ENCODE peak calls at places on chromosome 19, in nine cellular contexts. R is CD8-positive, alpha-beta T cell; V is effector memory CD4-positive, alpha-beta T cell; U is transverse colon; K is left lung; B is upper lobe of right lung; G is naive thymus-derived CD4-positive, alpha-beta T cell; N is cardiac muscle cell; Q is neuronal stem cell. D is an unnamed sample.

GRCh38 chr19:3389876-3390361 is 23.5 kb downstream of the NFIC start:
- DNase-seq in R (no peak), V (no peak), U (no peak), K (no peak), B (no peak), G (no peak), N (peak; percentile 67), Q (no peak), D (no peak)

GRCh38 chr19:29923653-29924052 is 18.4 kb upstream of the URI1 start:
- DNase-seq in R (no peak), V (no peak), U (no peak), K (no peak), B (no peak), G (no peak), N (no peak), Q (no peak), D (no peak)

GRCh38 chr19:46828484-46828883 is 22.2 kb downstream of the AP2S1 start:
- DNase-seq in R (no peak), V (no peak), U (no peak), K (no peak), B (no peak), G (no peak), N (no peak), Q (no peak), D (no peak)

GRCh38 chr19:2138061-2138728 is 13.2 kb downstream of the AP3D1 start:
- DNase-seq in R (no peak), V (no peak), U (no peak), K (no peak), B (no peak), G (no peak), N (no peak), Q (no peak), D (no peak)

GRCh38 chr19:1266116-1266817 is 2.9 kb upstream of the CIRBP start:
- DNase-seq in R (peak; percentile 86), V (peak; percentile 82), U (peak; percentile 95), K (peak; percentile 99), B (peak; percentile 96), G (peak; percentile 70), N (peak; percentile 88), Q (peak; percentile 92), D (peak; percentile 82)

GRCh38 chr19:46761418-46761831 is 15.2 kb upstream of the STRN4 start:
- DNase-seq in R (no peak), V (no peak), U (no peak), K (no peak), B (no peak), G (no peak), N (no peak), Q (no peak), D (no peak)

GRCh38 chr19:15412832-15413231 is 6.0 kb downstream of the AKAP8L start:
- DNase-seq in R (no peak), V (no peak), U (no peak), K (no peak), B (no peak), G (no peak), N (no peak), Q (no peak), D (no peak)

GRCh38 chr19:5563941-5564612 is 3.7 kb downstream of the TINCR start:
- DNase-seq in R (no peak), V (no peak), U (no peak), K (no peak), B (no peak), G (no peak), N (no peak), Q (no peak), D (no peak)

GRCh38 chr19:36847968-36848367 is 2.7 kb upstream of the ZNF345 start:
- DNase-seq in R (no peak), V (no peak), U (no peak), K (no peak), B (no peak), G (no peak), N (no peak), Q (no peak), D (no peak)

GRCh38 chr19:53394522-53394973 is 401 bp upstream of the ZNF765 start:
- DNase-seq in R (peak; percentile 5), V (no peak), U (peak; percentile 28), K (peak; percentile 84), B (peak; percentile 68), G (no peak), N (peak; percentile 60), Q (no peak), D (no peak)

GRCh38 chr19:3443840-3444694 is 36.3 kb downstream of the SMIM24 start:
- DNase-seq in R (no peak), V (no peak), U (no peak), K (peak; percentile 71), B (no peak), G (no peak), N (peak; percentile 40), Q (peak; percentile 89), D (no peak)

GRCh38 chr19:49073514-49074378 is 1.2 kb upstream of the KCNA7 start:
- DNase-seq in R (no peak), V (no peak), U (no peak), K (no peak), B (no peak), G (no peak), N (peak; percentile 81), Q (no peak), D (no peak)

GRCh38 chr19:6718741-6719539 is 1.5 kb downstream of the C3 start:
- DNase-seq in R (no peak), V (peak; percentile 22), U (no peak), K (peak; percentile 81), B (peak; percentile 88), G (peak; percentile 10), N (peak; percentile 9), Q (no peak), D (no peak)

GRCh38 chr19:45597425-45598111 is 4.4 kb downstream of the GPR4 start:
- DNase-seq in R (no peak), V (no peak), U (no peak), K (no peak), B (no peak), G (no peak), N (no peak), Q (no peak), D (no peak)

GRCh38 chr19:6060600-6061391 is 49.5 kb downstream of the RFX2 start:
- DNase-seq in R (peak; percentile 57), V (peak; percentile 55), U (no peak), K (peak; percentile 78), B (no peak), G (no peak), N (no peak), Q (no peak), D (peak; percentile 66)

GRCh38 chr19:49114630-49115363 is 627 bp downstream of the LIN7B start:
- DNase-seq in R (peak; percentile 50), V (peak; percentile 14), U (peak; percentile 66), K (peak; percentile 88), B (peak; percentile 84), G (peak; percentile 53), N (peak; percentile 90), Q (peak; percentile 77), D (peak; percentile 29)

GRCh38 chr19:47699360-47699917 is 13.8 kb upstream of the EHD2 start:
- DNase-seq in R (peak; percentile 58), V (peak; percentile 30), U (peak; percentile 52), K (peak; percentile 84), B (no peak), G (peak; percentile 33), N (peak; percentile 60), Q (peak; percentile 37), D (peak; percentile 41)

GRCh38 chr19:36058481-36059179 is 3.9 kb downstream of the WDR62 start:
- DNase-seq in R (no peak), V (no peak), U (no peak), K (no peak), B (no peak), G (no peak), N (no peak), Q (no peak), D (no peak)

GRCh38 chr19:47790398-47790814 is 11.9 kb downstream of the SELENOW start:
- DNase-seq in R (peak; percentile 91), V (peak; percentile 78), U (peak; percentile 85), K (peak; percentile 94), B (peak; percentile 92), G (peak; percentile 70), N (peak; percentile 92), Q (peak; percentile 80), D (peak; percentile 83)

DNA sequence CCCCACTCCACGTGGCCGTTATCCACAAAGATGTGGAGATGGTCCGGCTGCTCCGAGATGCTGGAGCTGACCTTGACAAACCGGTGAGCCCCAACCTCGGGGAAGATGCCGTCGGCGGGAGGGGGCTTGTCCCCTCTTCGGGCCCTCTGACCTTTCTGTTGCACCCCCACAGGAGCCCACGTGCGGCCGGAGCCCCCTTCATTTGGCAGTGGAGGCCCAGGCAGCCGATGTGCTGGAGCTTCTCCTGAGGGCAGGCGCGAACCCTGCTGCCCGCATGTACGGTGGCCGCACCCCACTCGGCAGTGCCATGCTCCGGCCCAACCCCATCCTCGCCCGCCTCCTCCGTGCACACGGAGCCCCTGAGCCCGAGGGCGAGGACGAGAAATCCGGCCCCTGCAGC is 4.8 kb downstream of the CCER2 start:
- DNase-seq in R (no peak), V (no peak), U (no peak), K (no peak), B (no peak), G (no peak), N (no peak), Q (no peak), D (no peak)
- H3K9me3 ChIP-seq in R (no peaks in the 10 kb centered on the region), V (no peaks in the 10 kb centered on the region), U (no peaks in the 10 kb centered on the region), K (no peaks in the 10 kb centered on the region), B (no peaks in the 10 kb centered on the region), G (no peaks in the 10 kb centered on the region), N (no peaks in the 10 kb centered on the region), Q (peaks cover 12% of the 10 kb centered on the region), D (no peaks in the 10 kb centered on the region)

DNA sequence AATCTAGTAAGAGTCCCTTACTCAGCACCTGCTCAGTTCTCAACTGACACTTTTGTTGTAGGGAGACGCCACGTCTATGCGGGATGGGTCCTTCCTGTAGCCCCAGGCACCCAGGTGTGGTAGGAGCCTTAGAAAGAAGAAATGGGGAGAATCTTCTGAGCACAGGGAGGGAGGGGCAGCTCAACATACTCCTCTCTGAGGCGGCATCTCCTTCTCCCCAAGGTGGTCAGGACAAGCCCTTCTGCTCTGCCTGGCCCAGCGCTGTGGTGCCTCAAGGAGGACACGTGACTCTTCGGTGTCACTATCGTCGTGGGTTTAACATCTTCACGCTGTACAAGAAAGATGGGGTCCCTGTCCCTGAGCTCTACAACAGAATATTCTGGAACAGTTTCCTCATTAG is 1.2 kb downstream of the KIR2DL4 start:
- DNase-seq in R (no peak), V (no peak), U (no peak), K (no peak), B (no peak), G (no peak), N (no peak), Q (no peak), D (no peak)
- H3K9me3 ChIP-seq in R (no peaks in the 10 kb centered on the region), V (no peaks in the 10 kb centered on the region), U (no peaks in the 10 kb centered on the region), K (no peaks in the 10 kb centered on the region), B (no peaks in the 10 kb centered on the region), G (no peaks in the 10 kb centered on the region), N (no peaks in the 10 kb centered on the region), Q (no peaks in the 10 kb centered on the region), D (no peaks in the 10 kb centered on the region)

GRCh38 chr19:57671124-57671895 is 2.6 kb downstream of the ZSCAN4 start:
- DNase-seq in R (no peak), V (no peak), U (no peak), K (no peak), B (no peak), G (no peak), N (no peak), Q (no peak), D (no peak)
- H3K9me3 ChIP-seq in R (no peaks in the 10 kb centered on the region), V (no peaks in the 10 kb centered on the region), U (no peaks in the 10 kb centered on the region), K (no peaks in the 10 kb centered on the region), B (no peaks in the 10 kb centered on the region), G (no peaks in the 10 kb centered on the region), N (no peaks in the 10 kb centered on the region), Q (no peaks in the 10 kb centered on the region), D (no peaks in the 10 kb centered on the region)

DNA sequence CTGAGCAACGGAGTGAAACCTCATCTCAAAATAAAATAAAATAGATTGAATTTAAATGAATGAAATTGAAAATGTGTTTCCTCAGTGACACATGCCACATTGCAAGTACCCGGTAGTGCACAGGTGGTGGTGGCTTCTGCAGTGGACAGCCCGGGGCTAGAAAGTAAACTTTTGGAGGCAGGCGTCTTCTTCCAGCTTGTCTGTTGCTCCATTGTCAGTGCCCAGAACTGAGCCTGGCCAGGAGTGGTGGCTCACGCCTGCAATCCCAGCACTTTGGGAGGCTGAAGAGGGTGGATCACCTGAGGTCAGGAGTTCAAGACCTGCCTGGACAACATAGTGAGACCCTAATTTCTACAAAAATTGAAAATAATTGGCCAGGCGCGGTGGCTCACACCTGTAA is 5.7 kb downstream of the MYH14 start:
- DNase-seq in R (no peak), V (no peak), U (no peak), K (no peak), B (no peak), G (no peak), N (no peak), Q (no peak), D (no peak)
- H3K9me3 ChIP-seq in R (no peaks in the 10 kb centered on the region), V (no peaks in the 10 kb centered on the region), U (no peaks in the 10 kb centered on the region), K (no peaks in the 10 kb centered on the region), B (no peaks in the 10 kb centered on the region), G (no peaks in the 10 kb centered on the region), N (no peaks in the 10 kb centered on the region), Q (no peaks in the 10 kb centered on the region), D (no peaks in the 10 kb centered on the region)